ENCODE peak calls at places on chromosome 22, in seven cellular contexts. One of them, this sample, is unnamed.

GRCh38 chr22:17994424-17995108 is 29.8 kb downstream of the MICAL3 start:
- DNase-seq in astrocyte: no peak
- DNase-seq in CD4-positive, alpha-beta T cell: no peak
- DNase-seq in ovary: no peak
- DNase-seq in HL-60: no peak
- DNase-seq in choroid plexus epithelial cell: no peak
- DNase-seq in GM12864: no peak
- DNase-seq in this sample: no peak

GRCh38 chr22:40519284-40519947 is 117.1 kb downstream of the MRTFA start:
- DNase-seq in ovary: no peak
- DNase-seq in HL-60: no peak
- DNase-seq in CD4-positive, alpha-beta T cell: no peak
- DNase-seq in GM12864: no peak
- DNase-seq in astrocyte: no peak
- DNase-seq in choroid plexus epithelial cell: no peak
- DNase-seq in this sample: no peak

GRCh38 chr22:31230871-31231621 is 18.9 kb downstream of the LIMK2 start:
- DNase-seq in astrocyte: peak
- DNase-seq in ovary: peak
- DNase-seq in GM12864: no peak
- DNase-seq in HL-60: peak
- DNase-seq in choroid plexus epithelial cell: peak
- DNase-seq in CD4-positive, alpha-beta T cell: peak
- DNase-seq in this sample: peak

GRCh38 chr22:32106930-32107329 is 52.2 kb downstream of the C22orf42 start:
- DNase-seq in GM12864: no peak
- DNase-seq in ovary: no peak
- DNase-seq in HL-60: no peak
- DNase-seq in choroid plexus epithelial cell: peak
- DNase-seq in astrocyte: no peak
- DNase-seq in CD4-positive, alpha-beta T cell: no peak
- DNase-seq in this sample: no peak

GRCh38 chr22:39206491-39206890 is 38.3 kb downstream of the PDGFB start:
- DNase-seq in astrocyte: no peak
- DNase-seq in ovary: no peak
- DNase-seq in GM12864: no peak
- DNase-seq in choroid plexus epithelial cell: no peak
- DNase-seq in HL-60: no peak
- DNase-seq in CD4-positive, alpha-beta T cell: no peak
- DNase-seq in this sample: no peak

GRCh38 chr22:29827091-29827490 is 11.0 kb downstream of the ASCC2 start:
- DNase-seq in HL-60: no peak
- DNase-seq in choroid plexus epithelial cell: no peak
- DNase-seq in CD4-positive, alpha-beta T cell: no peak
- DNase-seq in ovary: no peak
- DNase-seq in astrocyte: peak
- DNase-seq in GM12864: no peak
- DNase-seq in this sample: no peak

GRCh38 chr22:37273126-37273845 is 9.0 kb upstream of the CYTH4 start:
- DNase-seq in choroid plexus epithelial cell: peak
- DNase-seq in GM12864: peak
- DNase-seq in HL-60: no peak
- DNase-seq in astrocyte: peak
- DNase-seq in CD4-positive, alpha-beta T cell: no peak
- DNase-seq in ovary: no peak
- DNase-seq in this sample: peak

GRCh38 chr22:46985507-46985882 is 223.0 kb downstream of the TBC1D22A start:
- DNase-seq in GM12864: no peak
- DNase-seq in ovary: no peak
- DNase-seq in CD4-positive, alpha-beta T cell: no peak
- DNase-seq in astrocyte: no peak
- DNase-seq in HL-60: no peak
- DNase-seq in choroid plexus epithelial cell: no peak
- DNase-seq in this sample: no peak

GRCh38 chr22:20583471-20583922 is 76.1 kb downstream of the MED15 start:
- DNase-seq in choroid plexus epithelial cell: no peak
- DNase-seq in GM12864: no peak
- DNase-seq in HL-60: no peak
- DNase-seq in astrocyte: no peak
- DNase-seq in CD4-positive, alpha-beta T cell: no peak
- DNase-seq in ovary: no peak
- DNase-seq in this sample: no peak
- TF ChIP-seq CTCF in choroid plexus epithelial cell: peak
- TF ChIP-seq CTCF in GM12864: peak
- TF ChIP-seq CTCF in HL-60: no peak
- TF ChIP-seq CTCF in astrocyte: no peak
- TF ChIP-seq CTCF in CD4-positive, alpha-beta T cell: no peak
- TF ChIP-seq CTCF in ovary: no peak
- TF ChIP-seq CTCF in this sample: no peak

DNA sequence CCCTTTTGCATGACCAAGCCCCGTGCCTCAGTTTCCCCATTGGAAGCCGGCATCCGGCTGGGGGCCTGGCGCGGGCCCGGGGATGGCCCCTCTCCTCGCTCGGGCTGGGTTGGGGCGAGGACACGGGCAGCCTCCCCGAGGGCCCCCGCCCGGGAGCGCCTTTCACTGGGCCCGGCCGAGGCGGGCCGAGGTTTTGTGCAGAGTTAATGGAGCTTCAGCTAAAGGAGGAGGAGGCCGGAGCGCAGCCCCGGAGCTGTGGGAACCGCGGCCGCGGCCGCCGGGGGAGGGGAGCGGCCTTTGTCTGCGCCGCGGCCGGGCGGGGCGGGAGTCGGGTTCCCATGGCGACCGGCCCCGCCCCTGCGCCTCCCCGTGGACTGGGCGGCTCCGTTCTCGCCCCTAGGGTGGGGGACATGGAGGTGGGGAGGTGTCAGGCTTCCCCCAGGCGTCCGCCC is 1.4 kb upstream of the MAPK11 start:
- DNase-seq in GM12864: no peak
- DNase-seq in CD4-positive, alpha-beta T cell: peak
- DNase-seq in HL-60: peak
- DNase-seq in astrocyte: no peak
- DNase-seq in choroid plexus epithelial cell: peak
- DNase-seq in ovary: peak
- DNase-seq in this sample: no peak
- TF ChIP-seq CTCF in GM12864: peak
- TF ChIP-seq CTCF in CD4-positive, alpha-beta T cell: no peak
- TF ChIP-seq CTCF in HL-60: no peak
- TF ChIP-seq CTCF in astrocyte: no peak
- TF ChIP-seq CTCF in choroid plexus epithelial cell: no peak
- TF ChIP-seq CTCF in ovary: no peak
- TF ChIP-seq CTCF in this sample: no peak

GRCh38 chr22:19821523-19822300 is 33.0 kb downstream of the GNB1L start:
- DNase-seq in astrocyte: no peak
- DNase-seq in CD4-positive, alpha-beta T cell: no peak
- DNase-seq in GM12864: no peak
- DNase-seq in HL-60: no peak
- DNase-seq in choroid plexus epithelial cell: no peak
- DNase-seq in ovary: peak
- DNase-seq in this sample: peak

GRCh38 chr22:19819911-19820879 is 34.5 kb downstream of the GNB1L start:
- DNase-seq in HL-60: no peak
- DNase-seq in GM12864: no peak
- DNase-seq in astrocyte: no peak
- DNase-seq in ovary: peak
- DNase-seq in CD4-positive, alpha-beta T cell: no peak
- DNase-seq in choroid plexus epithelial cell: no peak
- DNase-seq in this sample: peak

GRCh38 chr22:19819209-19819910 is 35.3 kb downstream of the GNB1L start:
- DNase-seq in astrocyte: no peak
- DNase-seq in HL-60: no peak
- DNase-seq in GM12864: no peak
- DNase-seq in choroid plexus epithelial cell: no peak
- DNase-seq in CD4-positive, alpha-beta T cell: no peak
- DNase-seq in ovary: peak
- DNase-seq in this sample: peak

GRCh38 chr22:19822301-19823117 is 32.2 kb downstream of the GNB1L start:
- DNase-seq in astrocyte: no peak
- DNase-seq in HL-60: no peak
- DNase-seq in GM12864: no peak
- DNase-seq in ovary: peak
- DNase-seq in CD4-positive, alpha-beta T cell: no peak
- DNase-seq in choroid plexus epithelial cell: no peak
- DNase-seq in this sample: peak

GRCh38 chr22:19820880-19821522 is 33.7 kb downstream of the GNB1L start:
- DNase-seq in ovary: peak
- DNase-seq in CD4-positive, alpha-beta T cell: no peak
- DNase-seq in astrocyte: no peak
- DNase-seq in HL-60: no peak
- DNase-seq in choroid plexus epithelial cell: no peak
- DNase-seq in GM12864: no peak
- DNase-seq in this sample: peak
- TF ChIP-seq CTCF in ovary: no peak
- TF ChIP-seq CTCF in CD4-positive, alpha-beta T cell: no peak
- TF ChIP-seq CTCF in astrocyte: no peak
- TF ChIP-seq CTCF in HL-60: no peak
- TF ChIP-seq CTCF in choroid plexus epithelial cell: peak
- TF ChIP-seq CTCF in GM12864: no peak
- TF ChIP-seq CTCF in this sample: no peak

GRCh38 chr22:20957691-20958440 is 9.2 kb upstream of the AIFM3 start:
- DNase-seq in HL-60: peak
- DNase-seq in GM12864: no peak
- DNase-seq in choroid plexus epithelial cell: no peak
- DNase-seq in CD4-positive, alpha-beta T cell: no peak
- DNase-seq in astrocyte: no peak
- DNase-seq in ovary: no peak
- DNase-seq in this sample: no peak
- TF ChIP-seq CTCF in HL-60: no peak
- TF ChIP-seq CTCF in GM12864: no peak
- TF ChIP-seq CTCF in choroid plexus epithelial cell: no peak
- TF ChIP-seq CTCF in CD4-positive, alpha-beta T cell: no peak
- TF ChIP-seq CTCF in astrocyte: no peak
- TF ChIP-seq CTCF in ovary: no peak
- TF ChIP-seq CTCF in this sample: no peak

DNA sequence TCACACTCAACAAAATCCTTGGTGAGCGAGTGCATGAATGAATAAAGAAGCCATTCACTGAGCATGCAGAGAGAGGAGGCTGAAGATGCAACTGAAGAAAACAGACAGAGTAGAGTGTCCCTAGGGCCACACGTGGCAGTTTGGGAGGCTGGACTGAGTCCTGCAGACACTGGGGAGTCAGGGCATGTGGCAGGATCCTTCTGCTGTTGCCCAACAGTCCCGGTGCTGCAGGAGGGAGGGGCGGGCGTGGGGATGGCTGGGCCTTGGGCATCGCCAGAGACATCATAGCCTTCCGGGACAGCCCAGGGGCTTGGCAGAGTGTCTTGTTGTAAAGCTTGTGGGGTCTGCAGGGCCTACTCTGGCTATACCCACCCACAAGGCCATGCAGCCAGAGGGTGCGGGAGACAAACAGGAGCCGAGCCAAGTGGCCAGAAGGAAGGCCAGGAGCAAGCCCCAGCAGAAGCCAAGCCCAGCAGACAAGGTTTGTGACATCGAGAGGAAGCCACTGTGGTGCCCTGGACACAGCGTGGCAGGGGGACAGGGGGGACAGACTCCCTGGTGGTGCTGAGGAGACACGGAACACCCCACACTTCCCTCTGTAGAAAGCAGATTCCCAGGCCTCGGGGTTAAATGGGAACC is 26.7 kb upstream of the FBLN1 start:
- DNase-seq in HL-60: no peak
- DNase-seq in choroid plexus epithelial cell: no peak
- DNase-seq in astrocyte: no peak
- DNase-seq in GM12864: no peak
- DNase-seq in CD4-positive, alpha-beta T cell: no peak
- DNase-seq in ovary: no peak
- DNase-seq in this sample: no peak
- TF ChIP-seq CTCF in HL-60: no peak
- TF ChIP-seq CTCF in choroid plexus epithelial cell: no peak
- TF ChIP-seq CTCF in astrocyte: no peak
- TF ChIP-seq CTCF in GM12864: no peak
- TF ChIP-seq CTCF in CD4-positive, alpha-beta T cell: no peak
- TF ChIP-seq CTCF in ovary: no peak
- TF ChIP-seq CTCF in this sample: no peak